ENCODE peak calls at places on chromosomes 12 and 14, in six cellular contexts. T is NCI-H774; S is neural crest cell; B is activated CD4-positive, alpha-beta T cell treated with anti-CD3 and anti-CD28 coated beads, Interleukin-2, amount 50 U/mL, for 48 hours; G is fibroblast of lung; R is D341Med. I is an unnamed sample.

GRCh38 chr14:103279129-103280025 is 54.7 kb upstream of the EIF5 start:
- DNase-seq in R (no peak), G (no peak), S (no peak), T (no peak), B (no peak), I (no peak)

GRCh38 chr12:73892181-73892580 is 645.5 kb upstream of the ATXN7L3B start:
- DNase-seq in B (no peak), G (peak; percentile 3), R (no peak), S (no peak), T (no peak), I (peak; percentile 29)

GRCh38 chr14:88668448-88669116 is 105.7 kb downstream of the ZC3H14 start:
- DNase-seq in B (no peak), G (no peak), R (no peak), S (no peak), T (no peak), I (no peak)

GRCh38 chr12:128685903-128686475 is 137.8 kb downstream of the SLC15A4 start:
- DNase-seq in R (no peak), T (no peak), B (no peak), G (no peak), S (no peak), I (no peak)

GRCh38 chr12:43277630-43278267 is 274.3 kb downstream of the ADAMTS20 start:
- DNase-seq in G (peak; percentile 86), T (no peak), B (no peak), S (no peak), R (no peak), I (peak; percentile 95)

GRCh38 chr14:49249022-49249421 is 337.2 kb downstream of the RPS29 start:
- DNase-seq in T (no peak), R (no peak), G (peak; percentile 42), B (no peak), S (no peak), I (peak; percentile 28)

GRCh38 chr12:129605666-129606065 is 298.2 kb downstream of the TMEM132D start:
- DNase-seq in G (peak; percentile 49), B (no peak), R (no peak), S (no peak), T (no peak), I (no peak)

GRCh38 chr12:78929075-78929418 is 64.5 kb downstream of the SYT1 start:
- DNase-seq in S (no peak), G (peak; percentile 39), R (no peak), T (no peak), B (no peak), I (peak; percentile 69)

GRCh38 chr12:54413284-54414190 is 5.5 kb downstream of the ITGA5 start:
- DNase-seq in B (peak; percentile 62), S (no peak), R (no peak), G (peak; percentile 37), T (no peak), I (no peak)

GRCh38 chr12:122028601-122029560 is 7.2 kb downstream of the BCL7A start:
- DNase-seq in T (peak; percentile 29), G (no peak), R (no peak), S (no peak), B (peak; percentile 44), I (no peak)

GRCh38 chr12:46711756-46712155 is 114.0 kb downstream of the SLC38A4 start:
- DNase-seq in T (no peak), S (no peak), G (peak; percentile 36), R (no peak), B (no peak), I (no peak)

GRCh38 chr14:54229136-54229535 is 167.7 kb upstream of the CDKN3 start:
- DNase-seq in T (no peak), B (no peak), G (no peak), S (no peak), R (no peak), I (no peak)

GRCh38 chr12:68435816-68436215 is 103.7 kb upstream of the MDM1 start:
- DNase-seq in B (no peak), R (no peak), S (no peak), G (peak; percentile 90), T (no peak), I (peak; percentile 85)

GRCh38 chr12:49615725-49616124 is 7.6 kb upstream of the PRPF40B start:
- DNase-seq in G (peak; percentile 57), B (no peak), S (no peak), R (no peak), T (no peak), I (peak; percentile 30)

GRCh38 chr12:93127582-93128331 is 198.7 kb upstream of the EEA1 start:
- DNase-seq in R (no peak), G (peak; percentile 71), B (no peak), T (peak; percentile 92), S (no peak), I (peak; percentile 83)

GRCh38 chr14:74658535-74659130 is 46.6 kb upstream of the LTBP2 start:
- DNase-seq in T (no peak), S (no peak), B (no peak), R (no peak), G (peak; percentile 67), I (peak; percentile 28)

GRCh38 chr14:60563113-60563512 is 54.2 kb downstream of the SIX6 start:
- DNase-seq in R (no peak), G (peak; percentile 69), S (no peak), T (no peak), B (no peak), I (no peak)

GRCh38 chr12:131091976-131092691 is 138.4 kb downstream of the ADGRD1 start:
- DNase-seq in T (no peak), R (no peak), B (no peak), S (no peak), G (no peak), I (no peak)

GRCh38 chr14:94310248-94310647 is 12.9 kb downstream of the SERPINA6 start:
- DNase-seq in S (no peak), B (no peak), G (no peak), T (no peak), R (no peak), I (no peak)

GRCh38 chr14:65704850-65705249 is 292.3 kb downstream of the FUT8 start:
- DNase-seq in R (no peak), G (peak; percentile 76), B (peak; percentile 32), T (no peak), S (no peak), I (peak; percentile 21)

GRCh38 chr12:46470975-46471374 is 98.4 kb upstream of the SLC38A2 start:
- DNase-seq in R (no peak), S (no peak), T (no peak), B (no peak), G (peak; percentile 21), I (peak; percentile 70)

GRCh38 chr14:34981743-34982420 is 910 bp upstream of the SRP54 start:
- DNase-seq in T (peak; percentile 17), S (peak; percentile 45), R (peak; percentile 36), B (peak; percentile 32), G (peak; percentile 59), I (no peak)

GRCh38 chr12:83225806-83226205 is 539.1 kb downstream of the TMTC2 start:
- DNase-seq in S (no peak), R (no peak), T (no peak), B (no peak), G (no peak), I (no peak)

I was measured in bronchial epithelial cell.